ENCODE peak calls at places on chromosomes 5 and 9, in six cellular contexts. T, B, A, L, Y and U are unnamed samples.

GRCh38 chr5:32290922-32291321 is 21.8 kb downstream of the MTMR12 start:
- DNase-seq in T (no peak), B (no peak), A (no peak), L (no peak), Y (no peak), U (no peak)

GRCh38 chr5:101678494-101679193 is 617.4 kb downstream of the SLCO4C1 start:
- DNase-seq in T (peak; percentile 34), B (peak; percentile 61), A (no peak), L (peak; percentile 84), Y (peak; percentile 83), U (peak; percentile 66)

GRCh38 chr5:85170183-85170582 is 785.5 kb upstream of the EDIL3 start:
- DNase-seq in T (no peak), B (no peak), A (no peak), L (no peak), Y (no peak), U (no peak)

GRCh38 chr5:31059889-31060288 is 133.6 kb upstream of the CDH6 start:
- DNase-seq in T (no peak), B (no peak), A (no peak), L (no peak), Y (no peak), U (peak; percentile 28)

GRCh38 chr5:157543825-157544622 is 31.6 kb downstream of the ADAM19 start:
- DNase-seq in T (peak; percentile 50), B (no peak), A (no peak), L (no peak), Y (no peak), U (no peak)

GRCh38 chr9:113988951-113989780 is 88.9 kb downstream of the AMBP start:
- DNase-seq in T (peak; percentile 48), B (peak; percentile 15), A (no peak), L (no peak), Y (no peak), U (peak; percentile 18)

GRCh38 chr5:68277427-68277826 is 61.9 kb downstream of the PIK3R1 start:
- DNase-seq in T (no peak), B (no peak), A (no peak), L (no peak), Y (peak; percentile 65), U (peak; percentile 57)

GRCh38 chr5:33558489-33558888 is 117.7 kb downstream of the TARS1 start:
- DNase-seq in T (no peak), B (no peak), A (no peak), L (no peak), Y (no peak), U (no peak)

GRCh38 chr9:114163517-114163924 is 8.2 kb downstream of the COL27A1 start:
- DNase-seq in T (peak; percentile 58), B (peak; percentile 28), A (no peak), L (peak; percentile 62), Y (no peak), U (peak; percentile 30)

GRCh38 chr5:113293068-113293571 is 141.7 kb downstream of the TSSK1B start:
- DNase-seq in T (no peak), B (no peak), A (no peak), L (peak; percentile 7), Y (peak; percentile 15), U (no peak)

GRCh38 chr5:113294341-113295110 is 140.3 kb downstream of the TSSK1B start:
- DNase-seq in T (peak; percentile 96), B (peak; percentile 88), A (peak; percentile 12), L (peak; percentile 89), Y (peak; percentile 73), U (peak; percentile 83)

GRCh38 chr5:113296681-113297080 is 138.1 kb downstream of the TSSK1B start:
- DNase-seq in T (no peak), B (no peak), A (no peak), L (no peak), Y (no peak), U (no peak)

GRCh38 chr5:113293613-113294340 is 141.0 kb downstream of the TSSK1B start:
- DNase-seq in T (no peak), B (peak; percentile 9), A (no peak), L (peak; percentile 36), Y (peak; percentile 15), U (peak; percentile 42)

GRCh38 chr5:113295111-113295539 is 139.7 kb downstream of the TSSK1B start:
- DNase-seq in T (no peak), B (no peak), A (no peak), L (no peak), Y (peak; percentile 18), U (peak; percentile 12)
- TF ChIP-seq CTCF in T (no peak), B (no peak), A (no peak), L (no peak), Y (no peak), U (no peak)

GRCh38 chr5:43115968-43116367 is 4.7 kb upstream of the ZNF131 start:
- DNase-seq in T (no peak), B (no peak), A (no peak), L (no peak), Y (no peak), U (no peak)
- TF ChIP-seq CTCF in T (no peak), B (no peak), A (no peak), L (no peak), Y (peak; percentile 39), U (no peak)

DNA sequence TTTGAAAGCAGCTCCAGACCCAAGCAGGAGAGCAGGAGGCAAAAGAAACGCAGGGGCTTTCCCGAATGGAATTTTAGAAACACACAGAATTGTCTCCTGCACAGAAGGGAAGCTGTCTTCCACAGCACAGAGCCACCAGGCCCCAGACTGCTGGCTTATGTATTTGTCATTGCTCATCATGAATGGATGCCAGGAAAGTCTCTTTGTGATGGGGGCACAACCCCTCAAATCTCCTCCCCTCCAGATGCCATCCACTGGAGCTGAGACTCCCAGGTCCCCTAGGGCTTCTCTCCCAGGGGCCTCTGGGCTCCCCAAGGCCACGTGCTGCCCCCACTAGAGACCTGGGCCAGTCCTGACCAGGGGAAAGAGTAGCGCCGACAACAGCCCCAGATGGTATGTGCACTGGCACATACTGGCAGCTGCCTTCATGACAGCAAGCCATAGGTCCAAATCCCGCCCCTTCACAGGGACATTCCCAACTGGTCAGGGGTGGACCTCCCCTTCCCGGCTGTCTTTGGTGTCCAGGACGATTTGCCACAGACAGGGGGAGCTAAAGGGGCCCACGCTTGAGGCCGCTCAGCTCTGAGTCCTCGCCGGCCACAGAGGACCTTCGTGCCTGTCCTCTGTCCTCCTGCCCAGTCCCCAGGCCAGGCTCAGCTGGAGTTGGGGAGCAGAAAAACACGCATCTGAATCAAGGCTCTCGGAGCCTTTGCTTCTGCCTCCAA is 127.8 kb downstream of the KCNIP1 start:
- DNase-seq in T (peak; percentile 27), B (no peak), A (no peak), L (peak; percentile 69), Y (no peak), U (peak; percentile 23)
- TF ChIP-seq CTCF in T (no peak), B (no peak), A (no peak), L (peak; percentile 54), Y (peak; percentile 26), U (no peak)

DNA sequence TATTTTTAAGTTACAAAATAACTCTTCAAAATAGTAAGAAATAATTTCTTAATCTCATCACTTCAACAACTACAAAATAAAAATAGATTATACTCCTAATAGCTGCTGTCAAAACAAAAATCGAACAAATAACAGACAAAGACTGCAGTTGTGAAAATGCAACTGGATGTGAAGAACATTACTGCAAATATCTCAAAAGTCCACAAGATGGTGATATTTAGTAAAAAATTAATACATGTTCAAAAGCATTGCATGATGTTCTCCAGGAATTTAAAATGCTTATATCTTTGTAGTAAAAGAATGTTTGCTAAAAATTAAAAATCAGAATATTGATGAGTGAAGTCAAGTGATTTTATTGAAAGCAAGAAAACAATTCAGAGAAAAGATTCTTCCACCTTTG is 66.2 kb downstream of the MPDZ start:
- DNase-seq in T (no peak), B (no peak), A (no peak), L (no peak), Y (peak; percentile 30), U (peak; percentile 5)
- TF ChIP-seq CTCF in T (no peak), B (no peak), A (no peak), L (no peak), Y (peak; percentile 62), U (peak; percentile 36)

GRCh38 chr9:89178162-89179120 is at the start of gene SHC3:
- DNase-seq in T (no peak), B (peak; percentile 12), A (no peak), L (peak; percentile 51), Y (no peak), U (no peak)

GRCh38 chr9:89177021-89177400 is 1.6 kb downstream of the SHC3 start:
- DNase-seq in T (no peak), B (no peak), A (no peak), L (no peak), Y (no peak), U (no peak)

GRCh38 chr9:89177401-89178161 is 1.0 kb downstream of the SHC3 start:
- DNase-seq in T (no peak), B (peak; percentile 11), A (no peak), L (peak; percentile 38), Y (no peak), U (no peak)

GRCh38 chr9:89174291-89174690 is 4.3 kb downstream of the SHC3 start:
- DNase-seq in T (no peak), B (no peak), A (no peak), L (no peak), Y (no peak), U (no peak)

GRCh38 chr9:89175739-89176360 is 2.8 kb downstream of the SHC3 start:
- DNase-seq in T (no peak), B (no peak), A (no peak), L (no peak), Y (no peak), U (no peak)
- TF ChIP-seq CTCF in T (no peak), B (no peak), A (no peak), L (no peak), Y (no peak), U (no peak)

DNA sequence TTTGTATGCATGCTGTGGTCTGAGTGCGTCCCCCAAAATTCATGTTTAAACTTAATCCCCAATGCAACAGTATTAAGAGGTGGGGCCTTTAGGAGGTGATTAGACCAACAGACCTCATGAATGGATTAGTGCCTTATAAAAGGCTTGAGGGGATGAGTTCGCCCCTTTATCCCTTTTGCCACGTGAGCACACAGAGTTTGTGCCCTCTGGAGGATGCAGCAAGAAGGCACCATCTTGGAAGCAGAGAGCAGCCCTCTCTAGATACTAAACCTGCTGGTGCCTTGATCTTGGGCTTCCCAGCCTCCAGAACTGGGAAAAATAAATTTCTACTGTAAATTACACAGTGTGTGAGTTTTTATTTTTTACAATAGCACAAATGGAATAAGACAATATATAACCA is 177.1 kb upstream of the SPRY4 start:
- DNase-seq in T (no peak), B (no peak), A (no peak), L (no peak), Y (no peak), U (no peak)
- TF ChIP-seq CTCF in T (no peak), B (no peak), A (peak; percentile 3), L (no peak), Y (no peak), U (no peak)